ENCODE peak calls at places on chromosomes 5 and 9, in four cellular contexts. A, R, B and Q are unnamed samples.

GRCh38 chr9:76799481-76799880 is 35.2 kb downstream of the PCA3 start:
- DNase-seq in A (no peak), R (no peak), B (no peak), Q (no peak)

GRCh38 chr5:180135128-180135955 is 63.8 kb upstream of the RNF130 start:
- DNase-seq in A (no peak), R (no peak), B (peak), Q (peak)

GRCh38 chr5:32390819-32391591 is 53.5 kb downstream of the ZFR start:
- DNase-seq in A (no peak), R (no peak), B (peak), Q (peak)

GRCh38 chr5:173582198-173583092 is 34.0 kb downstream of the BOD1 start:
- DNase-seq in A (no peak), R (no peak), B (peak), Q (no peak)

GRCh38 chr5:168489059-168489458 is 2.8 kb downstream of the RARS1 start:
- DNase-seq in A (no peak), R (no peak), B (no peak), Q (no peak)

GRCh38 chr9:15304620-15305019 is 2.4 kb downstream of the TTC39B start:
- DNase-seq in A (no peak), R (no peak), B (no peak), Q (peak)

GRCh38 chr5:151288180-151288579 is 15.4 kb downstream of the SLC36A3 start:
- DNase-seq in A (no peak), R (no peak), B (no peak), Q (peak)

GRCh38 chr5:142495561-142495960 is 170.7 kb upstream of the SPRY4 start:
- DNase-seq in A (no peak), R (no peak), B (peak), Q (no peak)

GRCh38 chr5:137199966-137200365 is 299.2 kb downstream of the SPOCK1 start:
- DNase-seq in A (no peak), R (no peak), B (peak), Q (peak)

GRCh38 chr9:127452481-127453092 is 1.3 kb downstream of the LRSAM1 start:
- DNase-seq in A (peak), R (no peak), B (peak), Q (peak)

GRCh38 chr9:127569819-127570401 is 42.2 kb upstream of the STXBP1 start:
- DNase-seq in A (peak), R (no peak), B (peak), Q (peak)

GRCh38 chr5:9544502-9545300 is 1.2 kb downstream of the SEMA5A start:
- DNase-seq in A (peak), R (peak), B (peak), Q (peak)

GRCh38 chr5:41447761-41448510 is 62.5 kb downstream of the PLCXD3 start:
- DNase-seq in A (no peak), R (no peak), B (no peak), Q (no peak)

GRCh38 chr9:13487936-13488335 is 208.4 kb upstream of the MPDZ start:
- DNase-seq in A (no peak), R (no peak), B (no peak), Q (no peak)

GRCh38 chr5:158898185-158899177 is 201.2 kb downstream of the EBF1 start:
- DNase-seq in A (no peak), R (no peak), B (no peak), Q (no peak)

GRCh38 chr9:14323083-14323968 is 9.4 kb upstream of the NFIB start:
- DNase-seq in A (no peak), R (no peak), B (no peak), Q (peak)

GRCh38 chr5:130874861-130875419 is 290.1 kb downstream of the HINT1 start:
- DNase-seq in A (no peak), R (no peak), B (peak), Q (no peak)

GRCh38 chr5:82225525-82226172 is 52.5 kb downstream of the RPS23 start:
- DNase-seq in A (peak), R (peak), B (peak), Q (peak)

GRCh38 chr5:122259995-122260394 is 52.0 kb upstream of the SNCAIP start:
- DNase-seq in A (no peak), R (no peak), B (peak), Q (peak)

GRCh38 chr9:137044502-137045177 is 1.3 kb downstream of the NPDC1 start:
- DNase-seq in A (no peak), R (no peak), B (peak), Q (no peak)

GRCh38 chr9:89138463-89139390 is 39.9 kb downstream of the SHC3 start:
- DNase-seq in A (no peak), R (no peak), B (peak), Q (no peak)

GRCh38 chr5:93273176-93273575 is 307.8 kb downstream of the NR2F1-AS1 start:
- DNase-seq in A (no peak), R (no peak), B (peak), Q (peak)

GRCh38 chr9:22383720-22384119 is 62.9 kb upstream of the DMRTA1 start:
- DNase-seq in A (no peak), R (no peak), B (no peak), Q (no peak)

GRCh38 chr9:97412628-97413382 is 909 bp downstream of the TDRD7 start:
- DNase-seq in A (no peak), R (no peak), B (peak), Q (peak)

GRCh38 chr5:176401281-176402205 is 13.0 kb downstream of the HIGD2A start:
- DNase-seq in A (no peak), R (no peak), B (no peak), Q (no peak)

GRCh38 chr9:70902171-70902570 is 219.2 kb downstream of the TRPM3 start:
- DNase-seq in A (no peak), R (no peak), B (peak), Q (no peak)

GRCh38 chr9:8677725-8678124 is 878.1 kb upstream of the DMAC1 start:
- DNase-seq in A (no peak), R (no peak), B (peak), Q (no peak)

GRCh38 chr9:127124792-127125191 is 2.4 kb upstream of the ANGPTL2 start:
- DNase-seq in A (no peak), R (no peak), B (no peak), Q (no peak)

GRCh38 chr9:136225366-136225747 is 20.3 kb downstream of the QSOX2 start:
- DNase-seq in A (no peak), R (no peak), B (no peak), Q (no peak)

GRCh38 chr9:121267689-121268597 is at the start of gene GSN:
- DNase-seq in A (peak), R (peak), B (peak), Q (peak)
- TF ChIP-seq CTCF in A (no peak), R (no peak), B (no peak), Q (no peak)

GRCh38 chr9:130263601-130264413 is 1.8 kb upstream of the HMCN2 start:
- DNase-seq in A (no peak), R (no peak), B (peak), Q (peak)
- TF ChIP-seq CTCF in A (no peak), R (no peak), B (no peak), Q (peak)

GRCh38 chr9:92686954-92687353 is 17.0 kb upstream of the IPPK start:
- DNase-seq in A (no peak), R (no peak), B (no peak), Q (peak)
- TF ChIP-seq CTCF in A (no peak), R (peak), B (peak), Q (no peak)

GRCh38 chr9:135184661-135185459 is 97.4 kb downstream of the OLFM1 start:
- DNase-seq in A (no peak), R (no peak), B (no peak), Q (no peak)
- TF ChIP-seq CTCF in A (no peak), R (no peak), B (no peak), Q (no peak)

DNA sequence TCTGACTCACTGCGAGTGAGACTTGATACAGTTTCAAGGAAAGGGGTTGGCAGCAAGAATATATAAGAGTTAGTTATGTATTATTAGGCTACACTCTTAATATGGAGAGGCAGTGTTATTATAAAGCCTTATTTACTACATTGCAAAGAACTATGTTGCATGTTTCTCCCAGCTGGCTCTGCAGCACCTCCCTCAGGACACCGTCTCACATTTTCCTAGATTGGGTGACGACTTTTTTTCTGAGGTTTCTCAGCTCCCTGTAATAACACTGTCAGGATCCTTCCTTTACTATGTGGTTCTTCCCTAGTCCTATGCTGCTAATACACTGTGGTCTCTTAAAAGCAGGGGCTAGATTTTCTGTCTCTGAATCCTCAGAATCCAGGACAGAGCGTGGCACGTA is 153.7 kb downstream of the INSYN2B start:
- DNase-seq in A (no peak), R (no peak), B (peak), Q (no peak)
- TF ChIP-seq CTCF in A (no peak), R (no peak), B (peak), Q (no peak)

GRCh38 chr5:11482011-11482410 is 422.2 kb downstream of the CTNND2 start:
- DNase-seq in A (no peak), R (no peak), B (no peak), Q (no peak)

GRCh38 chr5:11476866-11477265 is 427.4 kb downstream of the CTNND2 start:
- DNase-seq in A (no peak), R (no peak), B (no peak), Q (no peak)

GRCh38 chr5:11483630-11484029 is 420.6 kb downstream of the CTNND2 start:
- DNase-seq in A (no peak), R (no peak), B (no peak), Q (no peak)

GRCh38 chr5:11477786-11478185 is 426.5 kb downstream of the CTNND2 start:
- DNase-seq in A (no peak), R (no peak), B (no peak), Q (peak)
- TF ChIP-seq CTCF in A (no peak), R (no peak), B (no peak), Q (no peak)

DNA sequence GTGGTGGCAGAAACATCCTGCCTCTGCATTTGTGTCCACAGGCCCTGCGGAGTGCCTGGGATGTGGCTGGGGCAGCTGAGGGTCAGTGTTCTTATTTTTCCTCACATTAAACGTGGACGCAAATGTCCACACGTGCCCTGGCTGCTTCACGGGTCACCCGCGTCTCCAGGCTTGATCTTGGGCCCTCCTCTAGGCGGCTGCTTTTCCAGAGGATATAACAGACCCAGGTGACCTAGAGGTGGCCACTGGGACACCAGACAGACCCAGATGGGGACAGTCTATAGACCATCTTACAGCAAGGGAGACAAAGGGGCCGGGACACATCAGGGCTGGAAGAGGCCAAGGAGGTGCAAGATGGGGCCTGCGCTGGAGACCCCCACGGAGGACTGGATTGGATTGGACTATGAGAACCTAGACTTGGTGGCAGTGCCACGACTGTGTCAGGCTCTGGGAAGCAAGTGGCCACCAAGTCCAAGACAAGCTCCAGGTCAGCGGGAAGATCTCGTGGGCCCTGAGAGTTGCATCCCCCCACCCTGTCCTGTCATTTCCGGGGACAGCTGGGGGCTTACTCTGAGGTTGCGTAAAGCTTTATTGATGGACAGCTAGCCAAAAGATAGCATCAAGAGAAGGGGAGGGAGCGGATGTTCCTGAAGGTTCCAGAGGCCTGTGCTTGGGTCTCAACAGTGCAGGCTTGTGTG is 6.9 kb downstream of the WNK2 start:
- DNase-seq in A (no peak), R (no peak), B (no peak), Q (no peak)
- TF ChIP-seq CTCF in A (no peak), R (no peak), B (no peak), Q (no peak)

GRCh38 chr5:73172893-73173292 is at the start of gene TMEM174:
- DNase-seq in A (no peak), R (no peak), B (no peak), Q (no peak)

GRCh38 chr5:73176250-73176649 is 3.3 kb downstream of the TMEM174 start:
- DNase-seq in A (no peak), R (no peak), B (no peak), Q (no peak)

GRCh38 chr5:73171495-73171894 is 1.5 kb upstream of the TMEM174 start:
- DNase-seq in A (no peak), R (no peak), B (no peak), Q (no peak)

GRCh38 chr5:73174100-73174815 is 1.3 kb downstream of the TMEM174 start:
- DNase-seq in A (no peak), R (no peak), B (no peak), Q (no peak)

DNA sequence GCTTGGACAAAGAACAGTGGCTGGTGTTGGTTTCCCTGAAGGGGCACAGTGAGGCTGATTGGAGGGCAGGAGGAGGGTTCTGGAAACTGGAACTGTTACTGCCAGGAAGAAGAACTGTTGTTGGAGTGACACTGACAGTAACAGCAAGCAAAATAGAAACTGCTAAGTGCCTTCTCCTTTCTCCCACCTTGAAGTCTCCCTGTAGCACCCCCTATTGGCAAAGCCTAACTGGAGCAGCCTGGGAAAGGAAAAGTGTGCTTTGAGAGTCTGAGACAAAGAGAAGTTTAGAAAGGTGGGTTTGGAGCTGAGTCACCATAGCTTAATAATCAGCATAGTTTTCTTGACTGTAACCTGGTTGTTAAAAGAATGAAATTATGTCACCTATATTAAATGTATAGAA is 2.5 kb upstream of the TMEM174 start:
- DNase-seq in A (no peak), R (no peak), B (peak), Q (peak)
- TF ChIP-seq CTCF in A (no peak), R (peak), B (peak), Q (peak)